ENCODE peak calls at places on chromosomes 3 and 15, in eight cellular contexts. One of them, this sample, is unnamed.

GRCh38 chr15:29770796-29771195 is 51.5 kb downstream of the TJP1 start:
- DNase-seq in cardiac fibroblast: peak; percentile 68
- DNase-seq in PC-9: no peak
- DNase-seq in GM12865: no peak
- DNase-seq in AG04450: no peak
- DNase-seq in PC-3: peak; percentile 77
- DNase-seq in cardiac muscle cell: no peak
- DNase-seq in OCI-LY7: no peak
- DNase-seq in this sample: peak; percentile 10

GRCh38 chr15:51075364-51075763 is 19.3 kb downstream of the TNFAIP8L3 start:
- DNase-seq in PC-3: no peak
- DNase-seq in cardiac fibroblast: no peak
- DNase-seq in GM12865: no peak
- DNase-seq in OCI-LY7: no peak
- DNase-seq in PC-9: no peak
- DNase-seq in AG04450: no peak
- DNase-seq in cardiac muscle cell: no peak
- DNase-seq in this sample: no peak

GRCh38 chr3:43621406-43621973 is 321 bp downstream of the ANO10 start:
- DNase-seq in PC-9: no peak
- DNase-seq in OCI-LY7: no peak
- DNase-seq in PC-3: no peak
- DNase-seq in AG04450: no peak
- DNase-seq in GM12865: peak; percentile 16
- DNase-seq in cardiac fibroblast: no peak
- DNase-seq in cardiac muscle cell: peak; percentile 48
- DNase-seq in this sample: no peak

GRCh38 chr3:99319961-99320360 is 318.4 kb upstream of the COL8A1 start:
- DNase-seq in AG04450: peak; percentile 72
- DNase-seq in cardiac fibroblast: peak; percentile 94
- DNase-seq in GM12865: no peak
- DNase-seq in PC-3: peak; percentile 57
- DNase-seq in PC-9: no peak
- DNase-seq in cardiac muscle cell: no peak
- DNase-seq in OCI-LY7: no peak
- DNase-seq in this sample: no peak

GRCh38 chr3:114545196-114545595 is 251.4 kb downstream of the TIGIT start:
- DNase-seq in GM12865: no peak
- DNase-seq in cardiac muscle cell: no peak
- DNase-seq in PC-9: no peak
- DNase-seq in cardiac fibroblast: no peak
- DNase-seq in OCI-LY7: no peak
- DNase-seq in AG04450: no peak
- DNase-seq in PC-3: no peak
- DNase-seq in this sample: no peak

GRCh38 chr15:59364238-59364637 is 8.4 kb downstream of the MYO1E start:
- DNase-seq in PC-3: peak; percentile 59
- DNase-seq in PC-9: no peak
- DNase-seq in cardiac muscle cell: no peak
- DNase-seq in GM12865: no peak
- DNase-seq in cardiac fibroblast: peak; percentile 67
- DNase-seq in AG04450: no peak
- DNase-seq in OCI-LY7: no peak
- DNase-seq in this sample: no peak

GRCh38 chr15:33195283-33195682 is 769 bp upstream of the FMN1 start:
- DNase-seq in cardiac muscle cell: no peak
- DNase-seq in OCI-LY7: peak; percentile 14
- DNase-seq in AG04450: no peak
- DNase-seq in GM12865: no peak
- DNase-seq in cardiac fibroblast: no peak
- DNase-seq in PC-9: no peak
- DNase-seq in PC-3: no peak
- DNase-seq in this sample: no peak

GRCh38 chr3:181974198-181974597 is 262.5 kb downstream of the SOX2 start:
- DNase-seq in GM12865: no peak
- DNase-seq in cardiac fibroblast: no peak
- DNase-seq in PC-9: peak; percentile 14
- DNase-seq in OCI-LY7: no peak
- DNase-seq in cardiac muscle cell: no peak
- DNase-seq in AG04450: no peak
- DNase-seq in PC-3: peak; percentile 46
- DNase-seq in this sample: no peak

GRCh38 chr15:71573599-71573998 is 236.8 kb upstream of the NR2E3 start:
- DNase-seq in PC-3: no peak
- DNase-seq in GM12865: no peak
- DNase-seq in PC-9: no peak
- DNase-seq in cardiac fibroblast: no peak
- DNase-seq in AG04450: no peak
- DNase-seq in OCI-LY7: no peak
- DNase-seq in cardiac muscle cell: no peak
- DNase-seq in this sample: no peak

GRCh38 chr3:188682316-188682715 is 489.5 kb upstream of the TPRG1 start:
- DNase-seq in cardiac muscle cell: no peak
- DNase-seq in PC-3: no peak
- DNase-seq in cardiac fibroblast: no peak
- DNase-seq in GM12865: no peak
- DNase-seq in PC-9: no peak
- DNase-seq in OCI-LY7: no peak
- DNase-seq in AG04450: no peak
- DNase-seq in this sample: no peak

GRCh38 chr3:11201246-11202024 is 47.1 kb downstream of the HRH1 start:
- DNase-seq in AG04450: no peak
- DNase-seq in cardiac muscle cell: no peak
- DNase-seq in PC-9: peak; percentile 71
- DNase-seq in OCI-LY7: no peak
- DNase-seq in GM12865: no peak
- DNase-seq in cardiac fibroblast: peak; percentile 94
- DNase-seq in PC-3: peak; percentile 81
- DNase-seq in this sample: no peak

GRCh38 chr3:111473550-111473949 is 68.4 kb upstream of the CD96 start:
- DNase-seq in OCI-LY7: no peak
- DNase-seq in cardiac fibroblast: peak; percentile 1
- DNase-seq in PC-9: no peak
- DNase-seq in PC-3: no peak
- DNase-seq in GM12865: no peak
- DNase-seq in cardiac muscle cell: peak; percentile 7
- DNase-seq in AG04450: no peak
- DNase-seq in this sample: no peak

DNA sequence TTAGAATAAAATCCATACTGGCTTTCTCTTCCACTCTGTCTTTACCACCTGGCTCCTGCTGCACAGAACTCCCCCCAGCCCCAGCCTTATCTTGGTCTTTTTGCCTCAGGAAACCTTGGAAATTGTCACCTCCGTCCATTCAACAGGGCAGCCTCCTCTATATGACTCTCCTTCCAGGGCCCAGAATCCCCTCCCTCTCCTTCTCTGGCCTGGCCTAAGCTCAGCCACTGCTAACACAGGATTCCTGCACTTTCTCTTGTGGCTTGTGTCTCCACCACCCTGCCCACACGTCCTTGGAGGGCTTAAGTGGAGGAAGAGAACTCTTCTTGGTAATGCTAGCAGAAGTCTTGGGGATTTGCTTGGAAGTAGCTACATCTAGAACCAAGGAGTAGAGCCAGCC is 1.5 kb upstream of the IL17RD start:
- DNase-seq in PC-9: no peak
- DNase-seq in GM12865: no peak
- DNase-seq in PC-3: no peak
- DNase-seq in cardiac muscle cell: no peak
- DNase-seq in cardiac fibroblast: no peak
- DNase-seq in OCI-LY7: no peak
- DNase-seq in AG04450: no peak
- DNase-seq in this sample: no peak
- H3K4me3 ChIP-seq in PC-9: no peak overlapping the region
- H3K4me3 ChIP-seq in GM12865: no peak overlapping the region
- H3K4me3 ChIP-seq in PC-3: no peak overlapping the region
- H3K4me3 ChIP-seq in cardiac muscle cell: no peak overlapping the region
- H3K4me3 ChIP-seq in cardiac fibroblast: no peak overlapping the region
- H3K4me3 ChIP-seq in OCI-LY7: no peak overlapping the region
- H3K4me3 ChIP-seq in AG04450: no peak overlapping the region
- H3K4me3 ChIP-seq in this sample: no peak overlapping the region

DNA sequence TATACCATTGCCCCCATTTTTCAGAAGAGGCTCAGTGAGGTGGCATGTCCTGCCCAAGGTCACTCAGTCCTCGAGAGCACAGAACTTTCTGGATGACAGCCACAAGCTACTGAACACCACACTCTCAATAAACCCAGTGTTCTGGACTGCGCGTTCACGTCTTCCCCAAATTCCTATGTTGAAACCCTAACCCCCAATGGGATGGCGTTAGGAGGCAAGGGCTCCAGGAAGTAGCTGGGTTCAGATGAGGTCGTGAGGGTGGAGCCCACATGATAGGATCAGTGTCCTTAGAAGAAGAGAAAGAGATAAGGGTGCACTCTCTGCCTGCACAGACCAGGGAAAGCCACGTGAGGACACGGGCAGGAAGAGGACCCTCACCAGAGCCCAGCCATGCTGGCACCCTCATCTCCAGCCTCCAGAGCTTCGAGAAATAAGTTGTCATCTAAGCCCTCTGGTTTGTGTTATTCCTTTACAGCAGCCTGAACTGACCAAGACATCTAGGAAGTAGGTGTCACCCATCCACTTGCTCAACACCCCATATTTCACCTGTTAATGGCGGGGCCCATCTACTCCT is 324.0 kb downstream of the UACA start:
- DNase-seq in cardiac fibroblast: no peak
- DNase-seq in OCI-LY7: no peak
- DNase-seq in cardiac muscle cell: no peak
- DNase-seq in AG04450: no peak
- DNase-seq in PC-9: no peak
- DNase-seq in GM12865: no peak
- DNase-seq in PC-3: no peak
- DNase-seq in this sample: no peak
- TF ChIP-seq CTCF in cardiac fibroblast: no peak
- TF ChIP-seq CTCF in OCI-LY7: no peak
- TF ChIP-seq CTCF in cardiac muscle cell: no peak
- TF ChIP-seq CTCF in AG04450: no peak
- TF ChIP-seq CTCF in PC-9: no peak
- TF ChIP-seq CTCF in GM12865: no peak
- TF ChIP-seq CTCF in PC-3: no peak
- TF ChIP-seq CTCF in this sample: no peak

DNA sequence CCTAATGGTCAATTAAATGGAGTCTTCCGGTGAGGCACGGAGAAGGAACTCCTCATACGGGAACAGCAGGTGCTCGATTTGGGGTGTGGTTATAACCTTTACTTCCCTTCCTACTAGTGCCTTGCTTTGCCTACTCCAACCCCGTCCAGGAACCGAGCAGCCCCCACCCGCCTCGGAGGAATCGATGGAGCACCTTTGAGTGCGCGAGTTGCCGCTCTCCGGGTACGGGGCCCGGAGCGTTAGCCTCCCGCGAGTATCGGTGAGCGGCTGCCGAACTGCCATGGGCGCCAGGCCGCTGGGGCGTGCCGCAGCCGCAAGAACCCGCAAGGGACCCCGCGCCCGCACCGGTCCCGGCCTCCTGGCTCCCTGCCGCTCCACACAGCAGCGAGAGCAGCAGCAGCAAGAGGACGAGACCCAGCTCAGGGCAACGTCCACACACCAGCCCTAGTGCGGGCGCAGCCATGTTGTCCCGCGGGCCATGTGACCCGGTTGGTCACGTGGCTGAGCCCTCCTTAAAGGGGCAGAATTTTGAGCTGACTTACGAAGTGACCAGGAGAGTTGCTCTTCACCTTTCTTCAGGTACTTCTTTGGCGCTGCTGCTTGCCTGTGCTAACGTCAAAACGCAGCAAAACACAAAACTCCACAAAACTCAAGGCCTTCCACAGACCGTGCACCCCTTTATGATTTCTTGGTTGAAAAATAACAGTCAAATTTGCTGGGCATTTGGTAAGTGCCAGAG is at the start of gene SUMF1:
- DNase-seq in GM12865: peak; percentile 85
- DNase-seq in cardiac muscle cell: peak; percentile 84
- DNase-seq in AG04450: peak; percentile 47
- DNase-seq in PC-9: peak; percentile 67
- DNase-seq in OCI-LY7: peak; percentile 85
- DNase-seq in PC-3: peak; percentile 83
- DNase-seq in cardiac fibroblast: peak; percentile 76
- DNase-seq in this sample: peak; percentile 48
- H3K4me3 ChIP-seq in GM12865: peak within 1 kb of the TSS; percentile 76
- H3K4me3 ChIP-seq in cardiac muscle cell: peak within 1 kb of the TSS; percentile 75
- H3K4me3 ChIP-seq in AG04450: peak within 1 kb of the TSS; percentile 82
- H3K4me3 ChIP-seq in PC-9: peak within 1 kb of the TSS; percentile 68
- H3K4me3 ChIP-seq in OCI-LY7: peak within 1 kb of the TSS; percentile 80
- H3K4me3 ChIP-seq in PC-3: peak within 1 kb of the TSS; percentile 79
- H3K4me3 ChIP-seq in cardiac fibroblast: peak within 1 kb of the TSS; percentile 84
- H3K4me3 ChIP-seq in this sample: peak within 1 kb of the TSS; percentile 81

GRCh38 chr3:154584041-154584440 is 154.1 kb upstream of the GPR149 start:
- DNase-seq in PC-9: peak; percentile 3
- DNase-seq in cardiac muscle cell: no peak
- DNase-seq in cardiac fibroblast: no peak
- DNase-seq in OCI-LY7: no peak
- DNase-seq in PC-3: peak; percentile 7
- DNase-seq in AG04450: no peak
- DNase-seq in GM12865: no peak
- DNase-seq in this sample: no peak
- TF ChIP-seq CTCF in PC-9: no peak
- TF ChIP-seq CTCF in cardiac muscle cell: no peak
- TF ChIP-seq CTCF in cardiac fibroblast: no peak
- TF ChIP-seq CTCF in OCI-LY7: peak; percentile 20
- TF ChIP-seq CTCF in PC-3: no peak
- TF ChIP-seq CTCF in AG04450: no peak
- TF ChIP-seq CTCF in GM12865: no peak
- TF ChIP-seq CTCF in this sample: no peak

DNA sequence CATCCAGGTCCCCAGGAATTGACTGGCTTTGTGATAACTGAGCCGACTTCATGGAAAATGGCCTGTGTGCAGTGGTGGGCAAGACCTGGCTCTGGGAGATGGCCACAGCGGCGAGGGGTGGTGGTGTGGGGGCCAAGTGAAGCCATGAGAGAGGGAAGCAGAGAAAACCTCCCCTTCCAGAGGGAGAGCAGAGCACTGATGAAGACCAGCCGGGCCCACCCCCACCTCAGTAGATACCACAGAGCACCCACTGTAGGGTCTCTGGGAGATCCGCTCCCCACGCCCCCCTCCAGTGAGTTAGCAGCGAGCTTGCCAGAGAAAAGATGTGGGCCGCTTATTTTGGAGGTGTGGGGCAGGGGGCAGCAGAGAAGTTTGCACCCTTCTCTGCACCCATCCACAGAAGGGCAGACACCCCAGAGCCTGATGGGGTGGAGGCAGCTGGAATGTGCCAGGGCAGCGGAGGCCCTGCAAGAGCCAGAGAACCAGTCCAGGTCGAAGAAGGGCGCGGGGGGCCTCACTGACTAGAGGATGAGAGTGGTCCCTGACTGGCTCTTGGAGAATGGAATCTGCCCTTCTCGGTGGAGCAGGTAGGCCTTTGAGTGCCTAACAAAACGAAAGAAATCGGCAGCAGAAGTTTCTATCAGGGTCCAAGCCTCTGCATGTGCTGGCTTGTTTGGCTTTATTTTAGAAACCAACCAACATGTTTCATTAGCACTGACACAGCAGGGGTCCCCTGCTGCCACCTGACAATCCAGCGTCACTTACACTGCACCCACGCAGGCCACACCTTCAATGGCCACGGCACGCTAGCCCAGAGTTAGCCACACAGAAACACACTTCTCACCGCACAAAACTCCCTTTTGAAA is 28.3 kb downstream of the MELTF start:
- DNase-seq in PC-3: no peak
- DNase-seq in AG04450: no peak
- DNase-seq in GM12865: no peak
- DNase-seq in OCI-LY7: peak; percentile 16
- DNase-seq in cardiac muscle cell: no peak
- DNase-seq in cardiac fibroblast: no peak
- DNase-seq in PC-9: no peak
- DNase-seq in this sample: no peak
- H3K4me3 ChIP-seq in PC-3: no peak overlapping the region
- H3K4me3 ChIP-seq in AG04450: no peak overlapping the region
- H3K4me3 ChIP-seq in GM12865: no peak overlapping the region
- H3K4me3 ChIP-seq in OCI-LY7: peak overlapping the region; percentile 71
- H3K4me3 ChIP-seq in cardiac muscle cell: no peak overlapping the region
- H3K4me3 ChIP-seq in cardiac fibroblast: no peak overlapping the region
- H3K4me3 ChIP-seq in PC-9: no peak overlapping the region
- H3K4me3 ChIP-seq in this sample: no peak overlapping the region